ENCODE peak calls at places on chromosomes 1 and 21, in four cellular contexts. J is mesenchymal stem cell, U is H1, D is H9. O is an unnamed sample.

GRCh38 chr1:47997289-47998200 is at the start of gene TRABD2B:
- DNase-seq in J (peak; percentile 60), U (peak; percentile 63), D (peak; percentile 90), O (peak; percentile 87)

GRCh38 chr21:46052703-46053651 is 44.9 kb upstream of the COL6A2 start:
- DNase-seq in J (peak; percentile 86), U (no peak), D (peak; percentile 27), O (no peak)

GRCh38 chr1:116557323-116557878 is 13.4 kb downstream of the CD58 start:
- DNase-seq in J (no peak), U (no peak), D (no peak), O (no peak)

GRCh38 chr1:23692308-23692871 is 784 bp downstream of the RPL11 start:
- DNase-seq in J (peak; percentile 19), U (no peak), D (no peak), O (no peak)

GRCh38 chr1:243842154-243842553 is 7.9 kb downstream of the AKT3 start:
- DNase-seq in J (peak; percentile 48), U (no peak), D (no peak), O (no peak)

GRCh38 chr1:47934243-47934805 is 62.9 kb downstream of the TRABD2B start:
- DNase-seq in J (peak; percentile 2), U (no peak), D (peak; percentile 41), O (no peak)

GRCh38 chr1:28518745-28519341 is 13.0 kb downstream of the RCC1 start:
- DNase-seq in J (peak; percentile 36), U (no peak), D (no peak), O (no peak)

GRCh38 chr1:9326596-9326995 is 33.9 kb downstream of the SPSB1 start:
- DNase-seq in J (peak; percentile 41), U (no peak), D (no peak), O (no peak)

GRCh38 chr1:22780696-22781095 is 70.1 kb downstream of the EPHB2 start:
- DNase-seq in J (peak; percentile 29), U (no peak), D (peak; percentile 94), O (peak; percentile 73)

GRCh38 chr1:228438266-228438665 is 21.6 kb upstream of the TRIM17 start:
- DNase-seq in J (no peak), U (no peak), D (no peak), O (no peak)

GRCh38 chr1:51313268-51313852 is 17.0 kb downstream of the TTC39A start:
- DNase-seq in J (no peak), U (no peak), D (peak; percentile 67), O (no peak)

GRCh38 chr1:220294754-220295419 is 22.6 kb upstream of the RAB3GAP2 start:
- DNase-seq in J (peak; percentile 33), U (no peak), D (no peak), O (no peak)

GRCh38 chr1:28782011-28782410 is 30.0 kb upstream of the OPRD1 start:
- DNase-seq in J (no peak), U (no peak), D (no peak), O (no peak)

GRCh38 chr1:59592924-59593323 is 221.8 kb upstream of the HOOK1 start:
- DNase-seq in J (no peak), U (no peak), D (no peak), O (no peak)

GRCh38 chr1:47276850-47277249 is 37.1 kb downstream of the STIL start:
- DNase-seq in J (no peak), U (no peak), D (no peak), O (no peak)

GRCh38 chr21:42652527-42653491 is 612 bp upstream of the PDE9A start:
- DNase-seq in J (peak; percentile 90), U (no peak), D (peak; percentile 78), O (peak; percentile 69)

GRCh38 chr1:2003564-2004131 is at the start of gene CFAP74:
- DNase-seq in J (peak; percentile 65), U (peak; percentile 56), D (peak; percentile 87), O (peak; percentile 87)

GRCh38 chr1:117795190-117795589 is 134.2 kb downstream of the GDAP2 start:
- DNase-seq in J (peak; percentile 38), U (no peak), D (no peak), O (no peak)

GRCh38 chr1:88168126-88168525 is 515.9 kb upstream of the PKN2 start:
- DNase-seq in J (no peak), U (no peak), D (no peak), O (no peak)

GRCh38 chr1:164707868-164708331 is 148.9 kb downstream of the PBX1 start:
- DNase-seq in J (peak; percentile 77), U (no peak), D (no peak), O (no peak)

GRCh38 chr1:14897080-14897449 is 256.5 kb upstream of the TMEM51 start:
- DNase-seq in J (no peak), U (no peak), D (no peak), O (no peak)

GRCh38 chr1:16018308-16018707 is 465 bp upstream of the HSPB7 start:
- DNase-seq in J (no peak), U (no peak), D (no peak), O (no peak)

GRCh38 chr1:16017076-16017460 is 775 bp downstream of the HSPB7 start:
- DNase-seq in J (no peak), U (no peak), D (no peak), O (no peak)

GRCh38 chr1:16015960-16016901 is 1.6 kb downstream of the HSPB7 start:
- DNase-seq in J (no peak), U (no peak), D (no peak), O (no peak)

GRCh38 chr1:16018749-16019515 is 1.1 kb upstream of the HSPB7 start:
- DNase-seq in J (no peak), U (no peak), D (no peak), O (no peak)

DNA sequence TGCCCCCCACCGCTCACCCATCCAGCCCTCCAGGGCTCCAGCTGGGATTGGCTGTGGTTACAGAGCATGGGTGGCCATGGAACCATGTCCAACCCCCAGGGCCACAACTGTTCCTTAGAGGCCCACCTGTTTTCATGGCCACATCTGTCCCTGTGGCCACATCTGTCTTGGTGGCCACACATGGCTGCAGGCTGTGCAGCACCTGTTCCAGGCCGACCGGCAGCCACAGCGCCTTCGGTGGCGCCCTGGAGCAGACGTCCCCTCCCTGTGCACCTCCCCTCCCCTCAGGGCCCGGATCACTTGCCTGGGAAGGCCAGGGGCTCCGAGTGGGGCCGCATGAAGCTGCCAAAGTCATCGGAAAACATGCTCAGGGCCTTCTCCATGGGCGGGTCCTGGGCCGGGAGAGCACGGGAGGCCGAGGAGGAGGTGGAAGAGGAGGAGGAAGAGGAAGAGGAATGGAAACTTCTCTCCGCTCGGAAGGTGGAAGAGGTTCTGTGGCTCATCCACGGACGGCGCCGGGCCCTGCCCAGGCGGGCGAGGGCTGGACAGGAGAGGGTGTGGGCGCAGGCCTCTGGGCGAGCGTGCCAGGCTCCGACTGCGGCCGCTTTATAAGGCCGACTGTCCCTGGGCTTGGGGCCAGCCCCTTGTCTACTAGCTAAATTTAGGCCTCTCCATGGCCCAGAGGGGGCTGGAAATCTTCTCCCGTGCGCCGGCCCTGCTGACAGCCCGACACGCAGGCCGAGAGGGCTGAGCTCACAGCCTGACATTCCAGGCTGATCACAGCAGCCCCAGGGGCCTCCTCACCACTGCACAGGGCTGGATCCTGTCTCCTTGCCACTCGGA is at the start of gene HSPB7:
- DNase-seq in J (peak; percentile 94), U (no peak), D (peak; percentile 79), O (no peak)
- H2BK12ac ChIP-seq in J (peak within 1 kb of the TSS; percentile 79), U (peak within 1 kb of the TSS; percentile 84), D (no peak within 1 kb of the TSS), O (peak within 1 kb of the TSS; percentile 77)

DNA sequence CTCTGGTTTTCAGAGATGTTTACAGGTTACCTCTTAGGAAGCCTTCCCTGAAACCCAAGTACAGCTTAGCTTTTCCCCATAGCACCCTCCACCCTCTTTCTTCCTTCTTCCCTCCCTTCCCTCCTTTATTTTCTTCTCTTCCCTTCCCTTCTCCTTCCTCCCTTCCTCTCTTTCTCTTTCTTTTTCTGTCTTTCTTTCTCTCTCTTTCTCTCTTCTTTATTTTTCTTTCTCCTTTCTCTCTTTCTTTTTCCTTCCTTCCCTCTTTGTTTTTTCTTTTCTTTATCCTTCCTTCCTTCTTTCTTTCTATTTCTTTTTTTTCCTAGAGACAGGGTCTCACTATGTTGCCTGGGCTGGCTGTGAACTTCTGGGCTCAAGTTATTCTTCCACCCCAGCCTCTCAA is 231.6 kb downstream of the SLC35F3 start:
- DNase-seq in J (no peak), U (no peak), D (no peak), O (no peak)
- H2BK15ac ChIP-seq in J (no peak overlapping the region), U (no peak overlapping the region), D (no peak overlapping the region), O (no peak overlapping the region)

DNA sequence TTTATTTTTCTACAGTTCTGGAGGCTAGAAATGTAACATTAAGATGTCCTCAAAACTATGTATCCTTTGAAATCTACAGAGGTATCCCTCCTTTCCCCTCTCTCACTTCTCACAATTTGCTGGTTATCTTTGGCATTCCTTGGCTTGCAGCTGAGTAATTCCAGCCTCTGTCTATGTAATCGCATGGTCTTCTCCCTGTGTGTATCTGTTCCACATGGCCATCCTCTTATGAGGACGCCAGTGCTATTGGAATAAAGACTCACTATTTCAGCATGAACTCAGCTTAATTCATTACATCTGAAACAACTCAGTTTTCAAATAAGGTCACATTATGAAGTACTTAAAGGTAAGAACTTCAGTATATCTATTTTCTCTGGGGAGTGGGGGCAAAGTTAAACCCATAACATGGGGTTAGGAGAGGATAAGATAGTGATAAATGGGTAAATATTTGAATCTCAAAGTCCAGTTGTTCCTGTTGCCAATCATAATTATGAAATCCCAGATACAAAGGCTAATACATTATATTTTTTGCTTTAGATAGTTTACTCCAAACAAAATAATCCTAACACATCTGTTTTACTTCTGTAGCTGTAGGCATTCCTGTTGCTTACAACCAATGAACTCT is 1290.8 kb downstream of the NCAM2 start:
- DNase-seq in J (no peak), U (no peak), D (no peak), O (no peak)
- H2BK12ac ChIP-seq in J (no peak overlapping the region), U (no peak overlapping the region), D (no peak overlapping the region), O (no peak overlapping the region)

DNA sequence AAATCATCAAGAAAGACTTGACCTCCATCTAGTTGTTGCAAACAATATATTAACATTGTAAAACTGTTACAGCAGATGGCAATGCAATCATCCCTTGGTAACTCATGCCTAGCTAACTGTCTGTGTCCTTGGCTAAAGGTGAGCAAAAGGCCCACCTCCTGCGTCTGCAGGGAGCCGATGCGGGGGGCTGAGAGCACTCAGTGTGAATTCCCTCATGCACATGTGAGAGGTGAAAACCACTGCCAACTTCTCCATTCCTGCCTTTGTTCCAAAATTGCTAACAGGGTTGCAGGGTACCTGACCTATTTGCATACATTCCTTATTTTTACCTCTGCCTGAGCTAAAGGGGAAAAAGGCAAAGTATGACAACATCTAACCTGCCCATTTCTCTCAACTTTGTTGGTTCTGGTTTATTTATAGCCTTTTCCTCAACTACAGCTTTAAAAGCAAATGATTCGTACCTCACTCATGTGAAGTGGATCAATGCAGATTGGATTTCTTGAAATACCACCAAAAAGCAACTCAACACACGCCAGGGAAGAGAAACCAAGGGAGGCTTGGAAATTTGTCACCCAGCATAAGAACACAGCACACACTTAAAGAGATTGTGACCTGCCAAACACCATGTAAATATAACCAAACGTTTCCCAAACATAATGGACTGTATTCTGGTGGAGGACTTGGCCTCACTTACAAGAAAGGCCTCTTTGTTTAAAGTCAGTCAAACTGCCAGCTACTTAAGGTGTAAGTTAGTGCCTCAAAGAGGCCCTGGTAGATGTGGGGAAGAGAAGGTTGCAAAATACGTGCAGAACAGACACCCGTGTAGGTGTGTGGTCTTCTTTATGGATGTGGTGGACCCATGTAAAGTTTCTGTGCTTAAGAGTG is 651.0 kb downstream of the SMYD3 start:
- DNase-seq in J (peak; percentile 10), U (no peak), D (no peak), O (no peak)
- H2BK15ac ChIP-seq in J (peak overlapping the region; percentile 54), U (no peak overlapping the region), D (no peak overlapping the region), O (no peak overlapping the region)

GRCh38 chr1:20507248-20507563 is 745 bp downstream of the MUL1 start:
- DNase-seq in J (no peak), U (no peak), D (no peak), O (no peak)
- H2BK12ac ChIP-seq in J (no peak overlapping the region), U (no peak overlapping the region), D (no peak overlapping the region), O (no peak overlapping the region)

O was measured in neuronal stem cell.